ENCODE peak calls at places on chromosomes 4 and X, in five cellular contexts. W is HepG2, A is K562, Z is SK-N-SH, T is GM12878. N is an unnamed sample.

GRCh38 chr4:39719804-39720580 is 22.1 kb downstream of the UBE2K start:
- DNase-seq in T (no peak), A (no peak), Z (no peak), W (no peak), N (peak)

GRCh38 chr4:141134051-141134450 is 782 bp upstream of the RNF150 start:
- DNase-seq in T (no peak), W (no peak), Z (peak), A (no peak), N (peak)

GRCh38 chrX:318739-319578 is at the start of gene GTPBP6:
- DNase-seq in Z (peak), T (peak), W (peak), A (peak), N (peak)

GRCh38 chr4:41572414-41572986 is 34.5 kb downstream of the LIMCH1 start:
- DNase-seq in Z (no peak), W (no peak), A (no peak), T (no peak), N (no peak)

GRCh38 chrX:100599456-100599855 is 14.7 kb downstream of the TNMD start:
- DNase-seq in Z (no peak), W (no peak), A (no peak), T (no peak), N (no peak)

GRCh38 chrX:80306007-80306406 is 114.2 kb upstream of the TENT5D start:
- DNase-seq in W (no peak), T (no peak), Z (no peak), A (no peak), N (no peak)

GRCh38 chr4:41369680-41370079 is 113.0 kb downstream of the UCHL1 start:
- DNase-seq in Z (no peak), W (no peak), A (no peak), T (no peak), N (no peak)

GRCh38 chr4:57074753-57075152 is 35.4 kb downstream of the IGFBP7 start:
- DNase-seq in T (no peak), A (no peak), W (no peak), Z (peak), N (peak)

GRCh38 chr4:158814207-158814606 is 45.4 kb downstream of the FNIP2 start:
- DNase-seq in A (no peak), Z (no peak), W (no peak), T (no peak), N (no peak)

GRCh38 chr4:113537183-113537977 is 224.2 kb downstream of the CAMK2D start:
- DNase-seq in A (no peak), T (no peak), W (no peak), Z (no peak), N (no peak)

GRCh38 chr4:106806158-106806797 is 229.8 kb downstream of the DKK2 start:
- DNase-seq in T (no peak), W (no peak), A (no peak), Z (no peak), N (no peak)

GRCh38 chrX:23304881-23305280 is 29.8 kb upstream of the PTCHD1 start:
- DNase-seq in W (no peak), A (no peak), Z (no peak), T (no peak), N (no peak)

GRCh38 chrX:37697169-37697760 is 11.7 kb downstream of the XK start:
- DNase-seq in Z (no peak), T (no peak), W (no peak), A (no peak), N (no peak)

GRCh38 chr4:124486423-124486822 is 226.1 kb downstream of the ANKRD50 start:
- DNase-seq in T (no peak), A (no peak), W (peak), Z (no peak), N (no peak)

GRCh38 chr4:149972407-149972806 is 105.8 kb upstream of the DCLK2 start:
- DNase-seq in Z (no peak), A (no peak), T (no peak), W (no peak), N (peak)

GRCh38 chr4:4759883-4760282 is 99.6 kb upstream of the MSX1 start:
- DNase-seq in Z (no peak), T (no peak), A (no peak), W (no peak), N (no peak)

GRCh38 chr4:48439988-48440387 is 43.2 kb upstream of the SLC10A4 start:
- DNase-seq in Z (no peak), T (no peak), W (no peak), A (no peak), N (no peak)

GRCh38 chr4:20194079-20195013 is 57.4 kb upstream of the SLIT2 start:
- DNase-seq in W (no peak), T (no peak), A (no peak), Z (no peak), N (peak)

GRCh38 chr4:114386637-114387233 is 211.9 kb upstream of the UGT8 start:
- DNase-seq in T (peak), W (peak), A (no peak), Z (peak), N (peak)

GRCh38 chr4:23438764-23439163 is 451.1 kb downstream of the PPARGC1A start:
- DNase-seq in W (no peak), T (no peak), Z (no peak), A (no peak), N (no peak)

GRCh38 chr4:167688660-167689142 is 403.6 kb upstream of the ANXA10 start:
- DNase-seq in Z (peak), W (no peak), T (no peak), A (no peak), N (no peak)

GRCh38 chr4:2634014-2634413 is 97.6 kb downstream of the FAM193A start:
- DNase-seq in W (no peak), Z (no peak), T (no peak), A (no peak), N (no peak)

GRCh38 chr4:2636331-2636730 is 99.9 kb downstream of the FAM193A start:
- DNase-seq in W (no peak), T (no peak), Z (no peak), A (no peak), N (no peak)

GRCh38 chr4:2624782-2625548 is 88.5 kb downstream of the FAM193A start:
- DNase-seq in A (no peak), Z (no peak), T (no peak), W (no peak), N (no peak)

GRCh38 chr4:2626231-2626630 is 89.8 kb downstream of the FAM193A start:
- DNase-seq in W (no peak), Z (no peak), T (no peak), A (no peak), N (no peak)

GRCh38 chr4:2630556-2631273 is 94.3 kb downstream of the FAM193A start:
- DNase-seq in A (no peak), W (no peak), Z (no peak), T (no peak), N (no peak)
- TF ChIP-seq MXI1 in A (no peak), W (no peak), Z (no peak), T (no peak), N (no peak)

DNA sequence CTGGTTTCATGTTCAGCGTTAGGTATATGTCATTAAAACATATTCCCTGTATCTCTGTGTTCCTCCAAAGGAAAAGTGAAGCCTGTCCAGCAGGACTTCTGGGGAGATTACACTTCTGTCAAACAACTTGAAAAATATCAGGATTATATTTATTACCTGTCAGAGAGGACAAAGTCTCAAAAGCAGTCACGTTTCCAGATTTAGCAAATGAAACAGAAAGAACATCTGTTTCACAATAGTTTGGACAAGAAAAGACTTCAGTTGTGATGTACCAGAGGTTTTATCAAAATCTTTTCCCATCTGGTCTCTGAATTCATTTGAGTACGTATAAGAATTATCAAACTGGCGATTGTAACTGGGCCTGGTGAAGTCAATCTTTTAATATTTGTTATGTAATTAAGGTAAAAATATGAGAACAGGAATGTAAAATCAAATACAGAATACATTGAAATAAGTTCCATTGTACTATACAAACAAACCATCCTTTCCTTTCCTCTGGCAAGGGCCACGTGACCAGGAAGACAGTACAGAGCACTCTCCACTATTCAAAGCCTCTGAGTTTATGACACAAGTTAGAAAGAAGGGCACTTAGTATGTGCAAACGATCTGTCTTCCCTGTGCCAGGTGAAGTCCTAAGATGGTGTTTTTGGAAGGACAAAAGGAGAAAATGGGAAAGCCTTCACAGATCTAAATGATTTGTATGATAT is 3.2 kb downstream of the CASP3 start:
- DNase-seq in T (no peak), Z (no peak), A (no peak), W (no peak), N (no peak)
- TF ChIP-seq MXI1 in T (no peak), Z (no peak), A (no peak), W (no peak), N (no peak)

GRCh38 chr4:3423406-3423805 is 18.4 kb upstream of the HGFAC start:
- DNase-seq in T (no peak), Z (no peak), A (no peak), W (no peak), N (no peak)
- TF ChIP-seq MXI1 in T (no peak), Z (no peak), A (no peak), W (no peak), N (no peak)

DNA sequence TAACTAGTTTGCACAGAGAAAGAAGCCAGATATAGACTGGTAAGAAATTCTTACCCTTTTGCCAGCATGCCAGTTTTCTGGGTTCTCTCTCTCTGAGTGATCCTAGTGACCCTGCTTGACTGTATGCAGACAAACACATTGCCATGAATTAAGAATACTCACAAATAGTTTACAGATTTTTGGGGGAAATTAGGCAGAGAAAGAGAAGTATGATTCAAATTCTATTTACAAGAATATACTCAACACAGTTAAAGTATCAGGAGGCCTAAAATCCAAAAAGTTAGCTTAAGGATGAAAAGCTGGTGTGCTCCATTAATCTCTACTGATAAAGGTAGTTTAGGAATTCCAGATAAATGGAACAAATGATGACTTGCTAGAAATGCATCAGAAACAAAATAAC is 18.4 kb downstream of the MOB1B start:
- DNase-seq in A (no peak), W (no peak), Z (no peak), T (no peak), N (no peak)
- TF ChIP-seq MXI1 in A (no peak), W (no peak), Z (no peak), T (no peak), N (no peak)

DNA sequence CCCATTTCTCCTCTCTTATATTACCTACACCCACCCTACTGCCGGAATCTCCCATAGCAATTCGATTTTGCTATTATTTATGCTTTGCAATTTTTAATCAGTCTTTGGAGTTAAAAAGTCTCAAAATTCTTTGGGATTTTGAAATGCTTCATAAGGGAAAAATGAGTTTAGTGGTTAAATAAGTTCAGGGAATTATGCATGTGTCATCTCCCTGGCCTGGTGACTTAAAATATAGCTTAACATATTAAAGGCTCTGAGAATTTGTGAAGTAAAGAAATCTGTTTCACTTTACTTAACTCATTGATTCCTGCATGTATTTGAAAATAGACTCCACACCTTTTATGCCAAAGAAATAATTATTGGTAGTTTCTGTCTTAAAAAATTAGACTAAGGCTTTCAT is 185.1 kb upstream of the DIPK2B start:
- DNase-seq in W (no peak), T (no peak), Z (no peak), A (no peak), N (peak)
- TF ChIP-seq MXI1 in W (no peak), T (no peak), Z (no peak), A (no peak), N (no peak)

GRCh38 chr4:182764642-182765041 is 152.5 kb downstream of the DCTD start:
- DNase-seq in W (no peak), A (no peak), T (no peak), Z (no peak), N (no peak)

GRCh38 chr4:182768821-182769220 is 148.4 kb downstream of the DCTD start:
- DNase-seq in Z (no peak), W (no peak), T (no peak), A (no peak), N (peak)

GRCh38 chr4:182760644-182761043 is 156.5 kb downstream of the DCTD start:
- DNase-seq in T (no peak), A (no peak), W (no peak), Z (no peak), N (no peak)

GRCh38 chr4:182766851-182767250 is 150.3 kb downstream of the DCTD start:
- DNase-seq in W (no peak), T (no peak), Z (no peak), A (no peak), N (no peak)

GRCh38 chr4:182764137-182764536 is 153.0 kb downstream of the DCTD start:
- DNase-seq in T (no peak), W (no peak), Z (no peak), A (no peak), N (peak)
- TF ChIP-seq MXI1 in T (no peak), W (no peak), Z (no peak), A (no peak), N (no peak)

DNA sequence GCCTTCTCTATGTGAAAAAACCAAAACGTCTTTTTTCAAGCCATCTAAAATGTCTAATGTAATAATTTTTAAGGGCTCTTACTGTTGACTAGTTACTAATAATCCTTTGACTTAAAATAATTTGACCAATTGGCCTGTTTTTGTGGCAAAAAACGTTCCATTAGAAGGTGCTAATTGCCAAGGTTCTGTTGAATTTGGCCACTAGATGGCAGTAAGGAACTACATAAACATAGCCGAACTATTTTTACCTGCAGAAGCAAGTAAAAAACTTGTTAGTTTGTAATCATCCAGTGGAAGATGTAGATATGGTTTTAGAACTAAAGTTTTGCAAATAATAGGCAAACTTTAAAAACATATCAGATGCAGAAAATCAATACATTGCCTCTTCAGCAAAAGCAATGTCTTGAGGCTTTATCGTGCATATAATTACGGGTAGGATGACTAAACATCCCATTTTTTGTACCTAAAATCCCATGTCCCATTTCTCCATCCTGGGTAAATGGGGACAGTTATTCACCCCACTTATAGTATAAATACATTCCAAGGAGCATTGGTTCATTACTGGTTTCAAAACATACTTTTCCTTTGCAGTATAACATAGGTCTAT is 57.6 kb downstream of the PROM1 start:
- DNase-seq in A (peak), Z (peak), T (peak), W (peak), N (peak)
- TF ChIP-seq MXI1 in A (no peak), Z (no peak), T (no peak), W (no peak), N (no peak)

GRCh38 chrX:120213438-120214265 is 37.0 kb upstream of the ZBTB33 start:
- DNase-seq in W (peak), Z (peak), A (peak), T (peak), N (peak)
- TF ChIP-seq MXI1 in W (no peak), Z (no peak), A (no peak), T (no peak), N (no peak)

DNA sequence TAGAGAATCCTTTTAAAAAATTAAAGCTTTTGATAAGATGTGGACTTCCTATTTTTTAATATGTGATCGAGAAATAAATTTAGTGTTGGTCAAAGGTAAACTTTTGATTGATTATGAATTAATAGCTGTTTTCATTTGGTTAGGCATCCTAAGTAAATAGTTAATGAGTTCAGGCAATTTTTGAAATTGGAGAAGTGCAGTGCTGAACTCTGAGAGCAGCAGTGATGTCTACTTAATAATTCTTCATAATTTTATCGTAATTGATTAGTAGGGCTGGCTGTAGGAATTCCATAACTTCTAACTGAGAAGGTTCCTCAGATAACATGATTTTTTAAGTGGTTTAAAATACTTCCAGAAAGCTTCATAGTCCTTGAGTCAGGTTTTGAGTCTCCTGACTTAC is 1.5 kb downstream of the MND1 start:
- DNase-seq in Z (no peak), T (no peak), W (no peak), A (no peak), N (no peak)
- TF ChIP-seq MXI1 in Z (no peak), T (no peak), W (no peak), A (no peak), N (no peak)